ENCODE peak calls at places on chromosomes 3 and 15, in four cellular contexts. Y is fibroblast of lung, T is lung, Q is Caco-2. V is an unnamed sample.

GRCh38 chr15:52288051-52288942 is 7.3 kb downstream of the MYO5C start:
- DNase-seq in Y (no peak), T (peak), Q (peak), V (no peak)

GRCh38 chr15:43792761-43793493 is 807 bp downstream of the SERF2 start:
- DNase-seq in Y (no peak), T (peak), Q (peak), V (no peak)

GRCh38 chr15:90033006-90033405 is 31.9 kb downstream of the ZNF710 start:
- DNase-seq in Y (no peak), T (no peak), Q (no peak), V (no peak)

GRCh38 chr3:143010024-143010423 is 8.7 kb downstream of the U2SURP start:
- DNase-seq in Y (no peak), T (no peak), Q (no peak), V (no peak)

GRCh38 chr3:33942483-33943150 is 144.2 kb downstream of the PDCD6IP start:
- DNase-seq in Y (no peak), T (no peak), Q (no peak), V (no peak)

GRCh38 chr15:89401636-89402252 is 67.1 kb upstream of the POLG start:
- DNase-seq in Y (peak), T (no peak), Q (no peak), V (peak)

GRCh38 chr3:191139771-191140170 is 59.3 kb upstream of the OSTN start:
- DNase-seq in Y (peak), T (no peak), Q (no peak), V (no peak)

GRCh38 chr3:141184430-141184829 is 47.2 kb upstream of the PXYLP1 start:
- DNase-seq in Y (no peak), T (no peak), Q (no peak), V (no peak)

GRCh38 chr3:39287859-39288221 is 8.0 kb upstream of the CX3CR1 start:
- DNase-seq in Y (no peak), T (no peak), Q (no peak), V (no peak)

GRCh38 chr3:154089416-154090115 is 31.6 kb upstream of the ARHGEF26 start:
- DNase-seq in Y (no peak), T (no peak), Q (no peak), V (no peak)

GRCh38 chr3:72116226-72116625 is 331.3 kb upstream of the PROK2 start:
- DNase-seq in Y (no peak), T (no peak), Q (no peak), V (no peak)

GRCh38 chr15:52546031-52546751 is 17.5 kb upstream of the MYO5A start:
- DNase-seq in Y (no peak), T (no peak), Q (peak), V (no peak)

GRCh38 chr3:20861454-20861853 is 675.4 kb upstream of the SGO1 start:
- DNase-seq in Y (no peak), T (no peak), Q (no peak), V (no peak)

GRCh38 chr3:61947456-61947855 is 386.1 kb downstream of the PTPRG start:
- DNase-seq in Y (no peak), T (no peak), Q (no peak), V (no peak)

GRCh38 chr3:36918050-36918449 is 26.8 kb downstream of the TRANK1 start:
- DNase-seq in Y (no peak), T (no peak), Q (no peak), V (no peak)

GRCh38 chr3:190673157-190673556 is 159.3 kb downstream of the IL1RAP start:
- DNase-seq in Y (no peak), T (no peak), Q (no peak), V (peak)

GRCh38 chr3:61991706-61992105 is 381.6 kb downstream of the FEZF2 start:
- DNase-seq in Y (no peak), T (no peak), Q (no peak), V (no peak)

GRCh38 chr3:106333911-106334618 is 465.3 kb upstream of the CBLB start:
- DNase-seq in Y (peak), T (no peak), Q (no peak), V (peak)

GRCh38 chr3:11719406-11720219 is 75.9 kb upstream of the VGLL4 start:
- DNase-seq in Y (peak), T (peak), Q (peak), V (no peak)

GRCh38 chr3:11720220-11721113 is 76.8 kb upstream of the VGLL4 start:
- DNase-seq in Y (peak), T (peak), Q (peak), V (no peak)

GRCh38 chr3:11718582-11719405 is 75.1 kb upstream of the VGLL4 start:
- DNase-seq in Y (peak), T (peak), Q (peak), V (no peak)

GRCh38 chr3:11717768-11718581 is 74.3 kb upstream of the VGLL4 start:
- DNase-seq in Y (peak), T (no peak), Q (no peak), V (no peak)

DNA sequence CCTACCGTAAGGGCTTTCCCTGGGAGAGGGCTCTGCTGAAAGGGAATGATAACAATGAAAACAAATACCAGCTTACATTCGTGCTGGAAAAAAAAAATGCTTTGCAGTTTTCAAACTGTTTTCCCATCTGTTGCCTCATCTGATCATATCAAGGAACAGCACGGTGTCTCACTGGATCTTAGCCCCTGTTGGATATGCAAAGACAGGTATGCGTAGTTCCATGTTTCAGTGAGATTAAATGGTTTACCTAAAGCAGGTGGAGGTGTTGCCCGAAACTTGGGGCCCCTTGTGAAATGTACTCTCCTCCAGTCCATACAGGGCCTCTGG is 77.4 kb upstream of the VGLL4 start:
- DNase-seq in Y (peak), T (no peak), Q (peak), V (no peak)
- H3K4me3 ChIP-seq in Y (peak), T (no peak), Q (peak), V (no peak)

GRCh38 chr3:138861755-138862333 is 27.1 kb upstream of the PIK3CB start:
- DNase-seq in Y (peak), T (no peak), Q (no peak), V (peak)
- H3K4me3 ChIP-seq in Y (no peak), T (no peak), Q (no peak), V (no peak)

GRCh38 chr3:122921791-122922651 is 105.5 kb downstream of the SEMA5B start:
- DNase-seq in Y (no peak), T (no peak), Q (no peak), V (no peak)
- H3K4me3 ChIP-seq in Y (no peak), T (no peak), Q (no peak), V (no peak)

GRCh38 chr3:102595057-102595456 is 160.2 kb downstream of the ZPLD1 start:
- DNase-seq in Y (no peak), T (no peak), Q (no peak), V (no peak)

GRCh38 chr3:102593754-102594602 is 159.2 kb downstream of the ZPLD1 start:
- DNase-seq in Y (no peak), T (no peak), Q (no peak), V (no peak)
- H3K4me3 ChIP-seq in Y (no peak), T (no peak), Q (no peak), V (no peak)

DNA sequence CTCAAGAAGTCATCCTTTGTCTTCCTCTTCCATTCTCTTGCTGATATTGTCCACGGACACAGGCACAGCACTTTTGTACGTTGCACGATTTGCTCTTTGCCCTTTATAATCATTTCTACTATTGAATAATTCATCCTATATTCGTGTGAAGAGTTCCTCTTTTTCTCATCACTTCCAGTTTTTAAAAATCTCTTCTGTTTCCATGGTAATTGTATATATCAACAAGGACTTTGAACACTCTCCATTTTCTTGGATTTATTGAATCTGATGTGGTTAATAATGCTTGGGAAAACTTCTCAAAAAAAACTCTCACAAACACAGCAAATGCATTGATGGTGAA is 40.9 kb upstream of the CD47 start:
- DNase-seq in Y (no peak), T (no peak), Q (no peak), V (no peak)
- H3K4me3 ChIP-seq in Y (no peak), T (no peak), Q (no peak), V (no peak)

GRCh38 chr15:40103864-40104271 is 4.8 kb downstream of the BMF start:
- DNase-seq in Y (no peak), T (no peak), Q (no peak), V (no peak)
- H3K4me3 ChIP-seq in Y (no peak), T (no peak), Q (no peak), V (no peak)

GRCh38 chr3:46501702-46502101 is 3.9 kb downstream of the RTP3 start:
- DNase-seq in Y (no peak), T (peak), Q (no peak), V (no peak)

GRCh38 chr3:46500631-46501377 is 3.0 kb downstream of the RTP3 start:
- DNase-seq in Y (peak), T (no peak), Q (no peak), V (peak)

GRCh38 chr3:46496745-46497555 is 826 bp upstream of the RTP3 start:
- DNase-seq in Y (peak), T (no peak), Q (no peak), V (no peak)

GRCh38 chr3:46497556-46498265 is at the start of gene RTP3:
- DNase-seq in Y (no peak), T (no peak), Q (no peak), V (no peak)

DNA sequence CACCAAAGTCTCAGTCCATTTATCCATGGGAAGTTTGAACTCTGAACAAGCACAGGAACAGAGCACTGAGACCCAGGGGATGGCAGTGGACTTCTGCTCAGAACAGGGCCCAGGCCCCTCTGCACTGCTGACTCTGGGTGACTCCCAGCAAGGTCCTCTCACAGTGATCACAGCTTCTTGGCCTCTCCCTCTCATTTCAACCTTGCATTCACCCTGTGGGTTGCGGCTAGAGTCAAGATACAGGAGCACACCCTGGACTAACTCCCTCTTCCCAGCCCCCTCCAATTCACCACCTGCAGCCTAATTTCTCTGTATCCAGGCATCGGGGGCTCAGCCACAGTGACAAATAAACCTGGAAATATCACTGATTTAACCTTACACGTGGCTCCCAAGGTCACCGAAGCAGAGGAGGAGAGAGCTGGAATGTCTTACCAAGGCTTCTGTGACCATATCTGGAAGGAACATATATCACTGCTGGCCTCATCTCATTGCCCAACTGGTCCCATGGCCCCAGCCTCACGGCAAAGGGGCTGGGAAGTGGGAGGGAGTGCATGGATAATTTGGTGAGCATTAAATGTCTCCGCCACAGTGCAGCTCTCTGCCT is 1.2 kb downstream of the RTP3 start:
- DNase-seq in Y (no peak), T (no peak), Q (no peak), V (no peak)
- H3K4me3 ChIP-seq in Y (no peak), T (no peak), Q (no peak), V (no peak)